ENCODE peak calls at places on chromosomes 3 and 15, in seven cellular contexts. P is AG09309, X is cardiac muscle cell, S is PC-3, T is fibroblast of lung, A is AG04450, I is hepatocyte. D is an unnamed sample.
A peak's percentile ranks its signal among the peaks of the same experiment; 100 is the strongest.

GRCh38 chr3:179450321-179450720 is 949 bp downstream of the GNB4 start:
- DNase-seq in P (no peak), X (no peak), S (no peak), T (peak; percentile 22), A (no peak), I (no peak), D (no peak)

GRCh38 chr3:194687638-194688206 is 2.0 kb downstream of the FAM43A start:
- DNase-seq in P (no peak), X (peak; percentile 86), S (peak; percentile 87), T (peak; percentile 69), A (no peak), I (peak; percentile 87), D (no peak)

GRCh38 chr3:127419641-127420354 is 132.0 kb upstream of the PRR20G start:
- DNase-seq in P (no peak), X (no peak), S (no peak), T (no peak), A (no peak), I (no peak), D (no peak)

GRCh38 chr3:195558602-195559001 is 15.5 kb upstream of the PPP1R2 start:
- DNase-seq in P (peak; percentile 10), X (peak; percentile 63), S (peak; percentile 65), T (no peak), A (no peak), I (peak; percentile 75), D (no peak)

GRCh38 chr3:17806876-17807275 is 64.4 kb upstream of the TBC1D5 start:
- DNase-seq in P (no peak), X (no peak), S (no peak), T (no peak), A (no peak), I (no peak), D (no peak)

GRCh38 chr15:31279221-31280036 is 47.2 kb upstream of the KLF13 start:
- DNase-seq in P (no peak), X (no peak), S (no peak), T (no peak), A (no peak), I (no peak), D (no peak)

GRCh38 chr15:92365079-92365478 is 28.6 kb upstream of the ST8SIA2 start:
- DNase-seq in P (no peak), X (no peak), S (no peak), T (peak; percentile 67), A (no peak), I (peak; percentile 69), D (peak; percentile 20)

GRCh38 chr15:40295870-40296560 is 11.7 kb downstream of the PLCB2 start:
- DNase-seq in P (no peak), X (peak; percentile 87), S (no peak), T (no peak), A (no peak), I (no peak), D (no peak)

GRCh38 chr3:126482503-126483255 is 7.0 kb upstream of the ZXDC start:
- DNase-seq in P (no peak), X (no peak), S (no peak), T (no peak), A (no peak), I (no peak), D (no peak)

GRCh38 chr3:158709666-158710083 is 22.6 kb downstream of the RARRES1 start:
- DNase-seq in P (peak; percentile 99), X (no peak), S (peak; percentile 85), T (peak; percentile 100), A (peak; percentile 86), I (no peak), D (peak; percentile 99)

GRCh38 chr15:31977812-31978662 is 52.3 kb upstream of the CHRNA7 start:
- DNase-seq in P (no peak), X (peak; percentile 80), S (peak; percentile 52), T (peak; percentile 18), A (no peak), I (peak; percentile 82), D (peak; percentile 12)

GRCh38 chr3:140904521-140904920 is 37.1 kb upstream of the SLC25A36 start:
- DNase-seq in P (no peak), X (peak; percentile 23), S (no peak), T (no peak), A (no peak), I (no peak), D (no peak)

GRCh38 chr3:163491714-163492113 is 1586.6 kb downstream of the SI start:
- DNase-seq in P (no peak), X (no peak), S (no peak), T (no peak), A (no peak), I (no peak), D (no peak)

GRCh38 chr3:4351164-4351855 is 48.1 kb downstream of the SETMAR start:
- DNase-seq in P (no peak), X (peak; percentile 3), S (no peak), T (peak; percentile 68), A (no peak), I (peak; percentile 31), D (no peak)

GRCh38 chr3:120161902-120162301 is 67.7 kb upstream of the GSK3B start:
- DNase-seq in P (no peak), X (no peak), S (no peak), T (no peak), A (no peak), I (no peak), D (no peak)

GRCh38 chr15:38186505-38186904 is 66.1 kb upstream of the SPRED1 start:
- DNase-seq in P (no peak), X (no peak), S (no peak), T (no peak), A (no peak), I (no peak), D (no peak)

GRCh38 chr3:46557814-46558183 is 8.3 kb downstream of the LRRC2 start:
- DNase-seq in P (no peak), X (no peak), S (no peak), T (no peak), A (no peak), I (no peak), D (no peak)

GRCh38 chr3:46561951-46562350 is 4.2 kb downstream of the LRRC2 start:
- DNase-seq in P (no peak), X (no peak), S (peak; percentile 10), T (peak; percentile 9), A (no peak), I (no peak), D (no peak)

GRCh38 chr3:46558184-46559029 is 7.7 kb downstream of the LRRC2 start:
- DNase-seq in P (peak; percentile 58), X (peak; percentile 59), S (peak; percentile 98), T (peak; percentile 85), A (peak; percentile 64), I (peak; percentile 91), D (peak; percentile 68)

GRCh38 chr3:46561511-46561910 is 4.6 kb downstream of the LRRC2 start:
- DNase-seq in P (no peak), X (no peak), S (no peak), T (no peak), A (no peak), I (no peak), D (no peak)

GRCh38 chr3:46559030-46559704 is 6.9 kb downstream of the LRRC2 start:
- DNase-seq in P (no peak), X (no peak), S (no peak), T (no peak), A (no peak), I (no peak), D (no peak)
- H3K4me3 ChIP-seq in P (no peak overlapping the region), X (no peak overlapping the region), S (peak overlapping the region; percentile 71), T (no peak overlapping the region), A (no peak overlapping the region), I (peak overlapping the region; percentile 35), D (no peak overlapping the region)

GRCh38 chr3:150372320-150373118 is 35.6 kb upstream of the TSC22D2 start:
- DNase-seq in P (no peak), X (no peak), S (peak; percentile 86), T (peak; percentile 22), A (no peak), I (no peak), D (no peak)

GRCh38 chr3:150370982-150371381 is 37.1 kb upstream of the TSC22D2 start:
- DNase-seq in P (no peak), X (no peak), S (no peak), T (peak; percentile 38), A (no peak), I (no peak), D (no peak)

GRCh38 chr3:150373234-150373633 is 34.9 kb upstream of the TSC22D2 start:
- DNase-seq in P (no peak), X (no peak), S (no peak), T (no peak), A (no peak), I (no peak), D (no peak)

GRCh38 chr3:150370129-150370602 is 37.9 kb upstream of the TSC22D2 start:
- DNase-seq in P (peak; percentile 88), X (peak; percentile 58), S (peak; percentile 96), T (peak; percentile 98), A (peak; percentile 91), I (peak; percentile 91), D (peak; percentile 96)

DNA sequence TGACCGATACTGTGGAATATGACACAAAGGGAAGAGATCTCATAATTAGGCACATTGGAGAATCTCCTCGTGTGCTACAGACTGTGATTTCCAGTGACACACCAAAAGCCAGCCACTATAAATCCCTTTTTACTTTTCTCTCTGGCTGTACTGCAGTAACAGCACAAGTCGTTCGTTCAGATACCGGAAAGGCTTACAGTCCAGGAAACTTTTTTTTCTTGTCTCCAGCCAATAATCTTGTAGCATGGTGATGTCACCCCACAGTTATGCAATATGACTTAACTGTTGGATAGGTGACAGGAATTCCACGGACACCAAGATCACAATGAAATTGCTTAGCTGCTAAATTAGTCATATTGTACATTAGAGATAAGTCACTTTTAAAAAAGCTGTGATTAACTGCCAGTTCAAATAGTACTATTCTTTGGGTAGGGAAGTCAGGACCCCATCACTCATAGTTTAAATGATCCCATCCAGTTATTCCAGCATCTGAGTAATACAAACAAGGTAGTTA is 36.3 kb upstream of the TSC22D2 start:
- DNase-seq in P (peak; percentile 99), X (peak; percentile 43), S (peak; percentile 100), T (peak; percentile 100), A (peak; percentile 97), I (peak; percentile 92), D (peak; percentile 100)
- H3K4me3 ChIP-seq in P (peak overlapping the region; percentile 2), X (no peak overlapping the region), S (peak overlapping the region; percentile 63), T (peak overlapping the region; percentile 72), A (peak overlapping the region; percentile 63), I (no peak overlapping the region), D (peak overlapping the region; percentile 43)

GRCh38 chr3:171446801-171447578 is 13.2 kb downstream of the TNIK start:
- DNase-seq in P (peak; percentile 57), X (no peak), S (peak; percentile 99), T (peak; percentile 91), A (peak; percentile 20), I (peak; percentile 17), D (no peak)
- H3K4me3 ChIP-seq in P (no peak overlapping the region), X (no peak overlapping the region), S (no peak overlapping the region), T (no peak overlapping the region), A (no peak overlapping the region), I (no peak overlapping the region), D (no peak overlapping the region)

GRCh38 chr3:12878026-12878636 is 36.8 kb upstream of the RPL32 start:
- DNase-seq in P (no peak), X (no peak), S (no peak), T (no peak), A (no peak), I (no peak), D (no peak)

GRCh38 chr3:12877040-12877439 is 35.7 kb upstream of the RPL32 start:
- DNase-seq in P (no peak), X (no peak), S (no peak), T (no peak), A (no peak), I (no peak), D (no peak)

GRCh38 chr3:12871404-12871983 is 30.1 kb upstream of the RPL32 start:
- DNase-seq in P (no peak), X (no peak), S (no peak), T (no peak), A (no peak), I (no peak), D (no peak)

GRCh38 chr3:12879191-12879815 is 37.9 kb upstream of the RPL32 start:
- DNase-seq in P (no peak), X (peak; percentile 46), S (no peak), T (no peak), A (no peak), I (no peak), D (no peak)

GRCh38 chr3:12875857-12876451 is 34.6 kb upstream of the RPL32 start:
- DNase-seq in P (no peak), X (peak; percentile 95), S (no peak), T (peak; percentile 26), A (no peak), I (peak; percentile 79), D (no peak)
- H3K4me3 ChIP-seq in P (no peak overlapping the region), X (no peak overlapping the region), S (no peak overlapping the region), T (no peak overlapping the region), A (peak overlapping the region; percentile 39), I (no peak overlapping the region), D (peak overlapping the region; percentile 22)